ENCODE peak calls at places on chromosomes 7 and 10, in six cellular contexts. S is colonic mucosa, G is NCI-H1105, T is aorta, Q is RWPE1, E is mammary epithelial cell. P is an unnamed sample.
A peak's percentile ranks its signal among the peaks of the same experiment; 100 is the strongest.

GRCh38 chr7:20474244-20474643 is 141.2 kb upstream of the ABCB5 start:
- DNase-seq in S (no peak), G (no peak), T (no peak), Q (no peak), E (peak; percentile 8), P (no peak)

GRCh38 chr10:76129213-76129612 is 697.8 kb downstream of the LRMDA start:
- DNase-seq in S (no peak), G (no peak), T (no peak), Q (no peak), E (no peak), P (no peak)

GRCh38 chr10:92313750-92314149 is 22.8 kb downstream of the MARCHF5 start:
- DNase-seq in S (no peak), G (no peak), T (no peak), Q (no peak), E (no peak), P (no peak)

GRCh38 chr10:126408953-126409641 is 20.8 kb upstream of the ADAM12 start:
- DNase-seq in S (no peak), G (no peak), T (no peak), Q (no peak), E (no peak), P (no peak)

GRCh38 chr10:71782221-71782916 is 9.0 kb upstream of the VSIR start:
- DNase-seq in S (no peak), G (no peak), T (peak; percentile 49), Q (no peak), E (no peak), P (no peak)

GRCh38 chr10:24554036-24554435 is 169.7 kb downstream of the ARHGAP21 start:
- DNase-seq in S (no peak), G (no peak), T (no peak), Q (no peak), E (no peak), P (no peak)

GRCh38 chr10:22537810-22538209 is 176.6 kb downstream of the PIP4K2A start:
- DNase-seq in S (no peak), G (no peak), T (no peak), Q (no peak), E (no peak), P (no peak)

GRCh38 chr10:50423448-50423847 is 172.1 kb upstream of the ASAH2 start:
- DNase-seq in S (no peak), G (no peak), T (no peak), Q (no peak), E (no peak), P (no peak)

GRCh38 chr10:133010095-133010837 is 67.9 kb upstream of the CFAP46 start:
- DNase-seq in S (no peak), G (no peak), T (peak; percentile 35), Q (no peak), E (no peak), P (no peak)

GRCh38 chr10:58967551-58968418 is 208.7 kb upstream of the PHYHIPL start:
- DNase-seq in S (no peak), G (peak; percentile 55), T (peak; percentile 44), Q (no peak), E (peak; percentile 19), P (peak; percentile 58)

GRCh38 chr7:152419473-152420429 is 16.1 kb downstream of the KMT2C start:
- DNase-seq in S (no peak), G (no peak), T (no peak), Q (no peak), E (no peak), P (no peak)

GRCh38 chr7:56045796-56046195 is 5.4 kb downstream of the PSPH start:
- DNase-seq in S (no peak), G (no peak), T (no peak), Q (no peak), E (no peak), P (no peak)

GRCh38 chr7:155372782-155373358 is 75.2 kb downstream of the INSIG1 start:
- DNase-seq in S (no peak), G (no peak), T (no peak), Q (no peak), E (no peak), P (no peak)

GRCh38 chr7:94701555-94701973 is 45.6 kb upstream of the SGCE start:
- DNase-seq in S (no peak), G (no peak), T (no peak), Q (peak; percentile 27), E (peak; percentile 73), P (peak; percentile 36)